ENCODE peak calls at places on chromosomes 16 and 17, in eight cellular contexts. R is fibroblast of the aortic adventitia, A is tibial artery, F is prostate gland, X is gastrocnemius medialis, S is cardiac fibroblast, P is uterus, L is lower leg skin. W is an unnamed sample.

GRCh38 chr16:67150833-67151396 is at the start of gene B3GNT9:
- DNase-seq in P (peak), A (peak), F (peak), S (peak), L (no peak), R (peak), X (no peak), W (peak)

GRCh38 chr17:1197781-1198490 is 18.2 kb upstream of the ABR start:
- DNase-seq in L (peak), F (no peak), R (no peak), P (peak), A (peak), X (peak), S (no peak), W (peak)

GRCh38 chr17:29344201-29344856 is 45.8 kb upstream of the TAOK1 start:
- DNase-seq in S (no peak), X (no peak), P (no peak), R (no peak), F (no peak), L (no peak), A (no peak), W (no peak)

GRCh38 chr17:82433560-82434215 is 15.3 kb upstream of the OGFOD3 start:
- DNase-seq in F (no peak), X (no peak), R (no peak), L (no peak), S (no peak), A (no peak), P (no peak), W (no peak)

GRCh38 chr17:48497103-48497502 is 33.7 kb downstream of the HOXB1 start:
- DNase-seq in F (no peak), X (no peak), S (peak), L (no peak), P (no peak), A (no peak), R (peak), W (no peak)

GRCh38 chr16:30585022-30585399 is 486 bp downstream of the ZNF785 start:
- DNase-seq in R (no peak), S (no peak), X (no peak), L (no peak), P (no peak), A (no peak), F (no peak), W (no peak)

GRCh38 chr17:80817861-80818260 is 173.8 kb upstream of the CHMP6 start:
- DNase-seq in X (peak), P (no peak), R (peak), S (peak), L (no peak), F (no peak), A (no peak), W (peak)

GRCh38 chr17:43784628-43785101 is 4.4 kb downstream of the CFAP97D1 start:
- DNase-seq in A (no peak), L (no peak), P (no peak), F (no peak), X (no peak), S (peak), R (peak), W (no peak)

GRCh38 chr17:40453881-40454630 is 10.8 kb downstream of the IGFBP4 start:
- DNase-seq in X (no peak), L (no peak), S (peak), A (no peak), F (no peak), R (peak), P (peak), W (no peak)

GRCh38 chr17:83005639-83006038 is 73.8 kb upstream of the METRNL start:
- DNase-seq in F (no peak), R (no peak), L (peak), S (no peak), A (no peak), P (no peak), X (no peak), W (no peak)

GRCh38 chr16:1770328-1771071 is 843 bp downstream of the NME3 start:
- DNase-seq in L (no peak), F (peak), R (peak), X (peak), A (peak), S (peak), P (peak), W (peak)

GRCh38 chr16:30539000-30539964 is 4.6 kb upstream of the ZNF747 start:
- DNase-seq in R (no peak), P (no peak), S (no peak), F (no peak), A (no peak), X (no peak), L (no peak), W (no peak)

GRCh38 chr17:57563968-57564367 is 181.1 kb downstream of the CCDC182 start:
- DNase-seq in A (no peak), P (no peak), R (no peak), F (no peak), L (no peak), S (no peak), X (no peak), W (no peak)

GRCh38 chr17:75834279-75834920 is 9.8 kb downstream of the UNC13D start:
- DNase-seq in R (no peak), L (no peak), S (no peak), P (no peak), F (no peak), A (no peak), X (peak), W (no peak)

GRCh38 chr17:47686276-47686635 is 7.7 kb upstream of the TBKBP1 start:
- DNase-seq in A (no peak), S (peak), X (no peak), P (no peak), L (no peak), R (no peak), F (no peak), W (no peak)

GRCh38 chr16:55943257-55943656 is 68.1 kb upstream of the CES5A start:
- DNase-seq in L (no peak), X (no peak), R (no peak), A (no peak), P (no peak), F (no peak), S (no peak), W (no peak)

GRCh38 chr17:72732893-72733618 is 359.4 kb downstream of the SLC39A11 start:
- DNase-seq in R (no peak), S (no peak), X (no peak), L (no peak), F (no peak), P (no peak), A (no peak), W (no peak)

GRCh38 chr17:59853168-59853918 is 39.4 kb downstream of the TUBD1 start:
- DNase-seq in S (peak), F (peak), R (peak), P (no peak), X (no peak), L (no peak), A (no peak), W (no peak)

GRCh38 chr16:65624696-65625095 is 502.8 kb upstream of the CDH11 start:
- DNase-seq in R (peak), L (no peak), X (no peak), A (no peak), S (peak), P (no peak), F (no peak), W (no peak)

GRCh38 chr17:20992987-20993862 is 49.6 kb downstream of the USP22 start:
- DNase-seq in S (peak), L (peak), X (peak), R (peak), A (peak), P (peak), F (peak), W (peak)

DNA sequence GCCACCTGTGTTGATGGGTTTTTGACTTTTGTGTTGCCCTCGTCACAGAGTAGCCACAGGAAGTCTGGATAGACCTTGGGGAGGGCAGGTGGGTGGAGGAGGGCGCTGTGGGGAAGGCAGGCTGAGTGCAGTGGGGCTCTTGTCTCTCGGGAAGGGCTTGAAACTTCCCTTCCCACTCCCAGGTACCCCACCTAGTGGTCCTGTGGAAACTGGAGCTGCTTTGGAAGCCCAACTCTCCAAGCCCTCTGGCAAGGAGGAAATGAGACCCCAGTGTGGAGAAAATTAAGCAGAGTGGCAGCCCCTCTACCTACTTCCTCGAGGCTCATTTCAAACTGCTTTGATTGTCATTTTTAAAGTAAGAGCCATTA is 9.2 kb downstream of the CA5A start:
- DNase-seq in S (no peak), R (no peak), F (no peak), X (no peak), A (no peak), L (no peak), P (no peak), W (no peak)
- TF ChIP-seq CTCF in S (no peak), R (peak), F (no peak), X (no peak), A (no peak), L (no peak), P (no peak), W (no peak)

DNA sequence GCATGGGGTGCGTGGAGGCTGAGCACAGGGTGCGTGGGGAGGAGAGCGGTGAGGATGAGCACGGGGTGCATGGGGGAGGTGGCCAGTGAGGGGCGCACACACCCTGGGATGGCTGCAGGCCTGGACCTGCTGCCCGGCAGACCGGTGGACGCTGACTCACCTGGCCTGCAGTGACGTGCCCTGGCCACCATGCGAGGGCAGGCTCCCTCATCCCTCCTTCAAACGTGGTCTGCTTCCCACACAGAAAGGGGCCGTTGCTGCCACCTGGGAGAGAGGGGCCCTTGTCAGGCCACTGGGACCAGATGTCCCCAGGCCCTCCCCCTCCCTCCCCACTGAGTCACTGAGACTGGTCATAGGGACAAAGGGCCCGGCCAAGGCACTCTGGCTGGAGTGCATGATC is 20.1 kb upstream of the APRT start:
- DNase-seq in S (peak), F (no peak), R (no peak), P (no peak), X (no peak), A (no peak), L (no peak), W (no peak)
- H3K4me3 ChIP-seq in S (no peak), F (no peak), R (no peak), P (no peak), X (no peak), A (no peak), L (no peak), W (no peak)

DNA sequence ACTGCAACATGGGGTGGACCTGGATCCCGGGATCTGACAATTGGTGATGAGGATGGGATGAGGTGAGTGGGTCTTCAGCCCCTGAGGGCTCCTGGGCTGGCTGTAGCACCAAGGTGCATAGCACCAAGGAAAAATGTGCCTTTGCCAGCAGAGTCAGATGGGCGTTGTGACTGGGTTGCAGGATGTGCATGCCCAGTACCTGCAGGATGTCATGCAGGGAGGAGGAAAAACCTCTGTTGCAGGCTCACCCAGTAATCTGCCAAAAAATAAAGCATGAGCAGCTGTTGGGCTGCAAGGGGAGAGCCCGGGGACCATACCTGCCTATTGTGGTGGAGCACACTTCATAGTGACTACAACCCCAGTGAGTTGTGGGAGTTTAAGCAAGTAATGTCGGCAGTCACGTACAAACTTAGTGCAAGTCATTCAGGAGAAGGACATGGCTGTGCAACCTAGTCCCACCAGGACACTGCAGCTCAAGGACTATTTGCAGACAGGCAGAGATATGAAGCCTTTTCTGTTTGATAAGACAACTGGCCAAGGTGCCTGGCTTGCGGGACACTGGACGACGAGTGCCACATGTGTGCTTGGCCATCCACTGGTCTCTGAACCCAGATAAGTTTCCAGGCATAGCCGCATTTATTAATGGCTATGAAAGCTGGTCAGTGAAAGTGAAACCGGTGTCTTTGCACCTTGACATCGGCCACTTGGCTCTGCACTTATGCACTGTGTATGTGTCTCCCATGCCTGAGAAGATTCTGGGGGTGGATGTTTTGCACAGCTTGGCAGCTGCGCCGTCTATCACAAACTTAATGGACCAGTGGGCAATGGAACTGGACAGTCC is 499.8 kb downstream of the KCNJ2 start:
- DNase-seq in S (no peak), L (no peak), P (no peak), A (no peak), R (no peak), F (no peak), X (no peak), W (no peak)
- TF ChIP-seq CTCF in S (no peak), L (no peak), P (no peak), A (no peak), R (no peak), F (no peak), X (no peak), W (no peak)

DNA sequence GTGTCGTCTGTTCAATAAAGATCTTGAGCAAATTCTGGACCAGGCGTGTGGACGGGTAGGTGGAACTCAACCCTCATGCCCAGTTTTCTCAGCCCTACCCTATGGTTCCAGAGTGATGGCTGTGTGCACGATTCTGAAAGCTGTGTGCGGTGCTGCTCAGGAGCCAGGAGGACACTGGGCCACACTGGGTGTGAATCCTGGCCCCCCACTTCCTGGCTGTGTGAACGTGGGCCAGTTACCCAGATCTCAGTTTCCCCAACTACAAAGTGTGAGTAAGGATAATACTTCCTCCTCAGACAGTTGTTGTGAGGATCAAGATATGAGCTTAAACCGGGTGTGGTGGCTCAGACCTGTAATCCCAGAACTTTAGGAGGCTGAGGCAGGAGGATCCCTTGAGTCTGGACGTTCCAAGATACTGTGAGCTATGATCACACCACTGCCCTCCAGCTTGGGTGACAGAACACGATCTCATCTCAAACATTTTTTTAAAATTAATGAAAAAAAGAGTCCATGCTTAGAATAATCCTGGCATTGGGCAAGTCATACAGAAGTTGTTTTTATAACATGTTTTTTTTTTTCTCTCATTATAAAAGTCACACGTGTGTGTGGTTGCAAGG is 14.7 kb upstream of the MPRIP start:
- DNase-seq in L (no peak), P (no peak), X (no peak), S (no peak), R (no peak), F (no peak), A (no peak), W (no peak)
- H3K4me3 ChIP-seq in L (no peak), P (no peak), X (no peak), S (no peak), R (no peak), F (no peak), A (no peak), W (no peak)

GRCh38 chr17:32310927-32311568 is 30.9 kb downstream of the C17orf75 start:
- DNase-seq in L (no peak), F (no peak), R (peak), A (no peak), X (no peak), S (peak), P (no peak), W (no peak)
- TF ChIP-seq CTCF in L (no peak), F (no peak), R (no peak), A (no peak), X (no peak), S (no peak), P (no peak), W (no peak)

GRCh38 chr16:12801511-12802042 is 2.1 kb downstream of the CPPED1 start:
- DNase-seq in R (peak), F (no peak), S (peak), P (no peak), A (peak), X (no peak), L (peak), W (no peak)
- H3K4me3 ChIP-seq in R (no peak), F (no peak), S (no peak), P (no peak), A (peak), X (no peak), L (no peak), W (no peak)

DNA sequence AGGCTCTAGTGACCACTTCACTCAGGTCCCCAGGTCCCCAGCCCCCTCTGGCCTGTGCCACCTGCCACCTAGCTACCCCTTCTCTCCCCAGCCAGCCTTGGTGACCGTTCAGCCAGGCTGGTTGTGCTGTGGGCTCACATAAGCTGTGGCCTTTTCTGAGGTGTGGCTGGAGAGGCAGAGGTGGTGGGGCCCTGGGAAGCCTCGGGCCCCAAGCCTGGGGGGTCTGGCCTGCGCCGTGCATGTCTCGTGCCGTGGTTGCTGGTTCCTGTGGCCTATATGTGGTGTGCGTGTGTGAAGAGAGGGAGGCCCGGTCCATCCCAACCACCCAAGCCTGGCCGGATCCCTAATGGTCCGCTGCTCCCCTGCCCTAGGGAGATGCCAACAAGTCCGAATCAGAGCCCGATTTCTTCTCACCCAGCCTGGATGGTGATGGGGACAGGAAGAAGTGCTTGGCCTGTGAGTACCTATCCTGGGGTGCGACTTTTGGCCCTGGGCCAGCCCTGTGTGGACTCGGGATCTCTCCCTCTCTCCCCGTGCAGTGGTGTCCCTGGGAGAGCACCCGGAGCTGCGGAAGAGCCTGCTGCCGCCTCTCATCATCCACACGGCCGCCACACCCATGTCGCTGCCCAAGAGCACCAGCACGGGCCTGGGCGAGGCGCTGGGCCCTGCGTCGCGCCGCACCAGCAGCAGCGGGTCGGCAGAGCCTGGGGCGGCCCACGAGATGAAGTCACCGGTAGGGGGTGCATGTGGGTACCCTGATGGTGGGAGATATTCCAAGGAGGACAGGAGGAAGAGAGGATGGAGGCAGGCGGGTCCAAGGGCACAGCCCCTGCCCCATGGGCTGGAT is 35.9 kb downstream of the CACNA1G start:
- DNase-seq in X (no peak), S (no peak), A (no peak), P (no peak), F (no peak), L (no peak), R (no peak), W (no peak)
- TF ChIP-seq CTCF in X (no peak), S (peak), A (no peak), P (no peak), F (no peak), L (no peak), R (peak), W (no peak)

GRCh38 chr17:42781639-42782401 is 1.4 kb downstream of the WNK4 start:
- DNase-seq in P (no peak), X (no peak), S (peak), R (peak), L (no peak), A (no peak), F (peak), W (no peak)

GRCh38 chr17:42779304-42779941 is 987 bp upstream of the WNK4 start:
- DNase-seq in F (no peak), X (no peak), S (no peak), R (no peak), A (no peak), P (no peak), L (no peak), W (no peak)

GRCh38 chr17:42778570-42778969 is 1.8 kb upstream of the WNK4 start:
- DNase-seq in S (no peak), L (no peak), R (no peak), P (no peak), X (no peak), A (no peak), F (no peak), W (no peak)

GRCh38 chr17:42780816-42781638 is 617 bp downstream of the WNK4 start:
- DNase-seq in F (no peak), S (peak), P (no peak), X (no peak), A (no peak), L (no peak), R (no peak), W (no peak)

GRCh38 chr17:42779942-42780815 is at the start of gene WNK4:
- DNase-seq in R (no peak), A (no peak), L (no peak), S (peak), F (peak), P (no peak), X (no peak), W (no peak)
- H3K4me3 ChIP-seq in R (peak), A (peak), L (peak), S (peak), F (peak), P (no peak), X (peak), W (peak)

GRCh38 chr16:23836404-23837291 is 865 bp downstream of the PRKCB start:
- DNase-seq in A (no peak), X (no peak), P (no peak), S (no peak), F (no peak), L (no peak), R (no peak), W (peak)
- TF ChIP-seq CTCF in A (no peak), X (no peak), P (no peak), S (no peak), F (no peak), L (no peak), R (no peak), W (no peak)